ENCODE peak calls at places on chromosome 18, in five cellular contexts. One of them, this sample, is unnamed.

GRCh38 chr18:33424266-33424946 is 16.1 kb downstream of the CCDC178 start:
- DNase-seq in Peyer's patch: no peak
- DNase-seq in neural crest cell: no peak
- DNase-seq in sigmoid colon: no peak
- DNase-seq in HFFc6: no peak
- DNase-seq in this sample: no peak

GRCh38 chr18:59006461-59007067 is 133.1 kb upstream of the SEC11C start:
- DNase-seq in Peyer's patch: no peak
- DNase-seq in neural crest cell: no peak
- DNase-seq in sigmoid colon: no peak
- DNase-seq in HFFc6: peak
- DNase-seq in this sample: no peak

GRCh38 chr18:33316146-33316587 is 124.4 kb downstream of the CCDC178 start:
- DNase-seq in Peyer's patch: no peak
- DNase-seq in neural crest cell: no peak
- DNase-seq in sigmoid colon: no peak
- DNase-seq in HFFc6: no peak
- DNase-seq in this sample: no peak

GRCh38 chr18:57051586-57052044 is 95.3 kb upstream of the BOD1L2 start:
- DNase-seq in Peyer's patch: no peak
- DNase-seq in neural crest cell: no peak
- DNase-seq in sigmoid colon: no peak
- DNase-seq in HFFc6: no peak
- DNase-seq in this sample: peak

GRCh38 chr18:2515408-2515807 is 55.9 kb downstream of the METTL4 start:
- DNase-seq in Peyer's patch: no peak
- DNase-seq in neural crest cell: no peak
- DNase-seq in sigmoid colon: no peak
- DNase-seq in HFFc6: peak
- DNase-seq in this sample: no peak

GRCh38 chr18:63834471-63835113 is 52.9 kb upstream of the SERPINB2 start:
- DNase-seq in Peyer's patch: no peak
- DNase-seq in neural crest cell: no peak
- DNase-seq in sigmoid colon: no peak
- DNase-seq in HFFc6: peak
- DNase-seq in this sample: no peak

GRCh38 chr18:44725300-44726096 is 44.8 kb downstream of the SETBP1 start:
- DNase-seq in Peyer's patch: peak
- DNase-seq in neural crest cell: no peak
- DNase-seq in sigmoid colon: peak
- DNase-seq in HFFc6: peak
- DNase-seq in this sample: no peak

GRCh38 chr18:39681061-39681460 is 2115.5 kb upstream of the CELF4 start:
- DNase-seq in Peyer's patch: no peak
- DNase-seq in neural crest cell: no peak
- DNase-seq in sigmoid colon: no peak
- DNase-seq in HFFc6: no peak
- DNase-seq in this sample: no peak

GRCh38 chr18:34002130-34002529 is 222.6 kb downstream of the NOL4 start:
- DNase-seq in Peyer's patch: no peak
- DNase-seq in neural crest cell: no peak
- DNase-seq in sigmoid colon: no peak
- DNase-seq in HFFc6: no peak
- DNase-seq in this sample: no peak

GRCh38 chr18:3898866-3899613 is 449.1 kb downstream of the TGIF1 start:
- DNase-seq in Peyer's patch: no peak
- DNase-seq in neural crest cell: no peak
- DNase-seq in sigmoid colon: no peak
- DNase-seq in HFFc6: no peak
- DNase-seq in this sample: no peak

GRCh38 chr18:32624182-32624723 is 148.6 kb downstream of the KLHL14 start:
- DNase-seq in Peyer's patch: no peak
- DNase-seq in neural crest cell: no peak
- DNase-seq in sigmoid colon: no peak
- DNase-seq in HFFc6: no peak
- DNase-seq in this sample: no peak

GRCh38 chr18:51194604-51195003 is 2.9 kb downstream of the MEX3C start:
- DNase-seq in Peyer's patch: no peak
- DNase-seq in neural crest cell: no peak
- DNase-seq in sigmoid colon: no peak
- DNase-seq in HFFc6: no peak
- DNase-seq in this sample: no peak

GRCh38 chr18:43590182-43590903 is 313.1 kb upstream of the SYT4 start:
- DNase-seq in Peyer's patch: no peak
- DNase-seq in neural crest cell: no peak
- DNase-seq in sigmoid colon: no peak
- DNase-seq in HFFc6: no peak
- DNase-seq in this sample: no peak

GRCh38 chr18:2135309-2135708 is 436.0 kb downstream of the METTL4 start:
- DNase-seq in Peyer's patch: no peak
- DNase-seq in neural crest cell: no peak
- DNase-seq in sigmoid colon: no peak
- DNase-seq in HFFc6: no peak
- DNase-seq in this sample: no peak

GRCh38 chr18:40553029-40553428 is 1402.0 kb upstream of the PIK3C3 start:
- DNase-seq in Peyer's patch: no peak
- DNase-seq in neural crest cell: no peak
- DNase-seq in sigmoid colon: no peak
- DNase-seq in HFFc6: no peak
- DNase-seq in this sample: no peak

GRCh38 chr18:42222557-42222956 is 267.5 kb downstream of the PIK3C3 start:
- DNase-seq in Peyer's patch: no peak
- DNase-seq in neural crest cell: no peak
- DNase-seq in sigmoid colon: no peak
- DNase-seq in HFFc6: no peak
- DNase-seq in this sample: no peak

GRCh38 chr18:53798516-53798915 is 426.0 kb downstream of the MBD2 start:
- DNase-seq in Peyer's patch: no peak
- DNase-seq in neural crest cell: no peak
- DNase-seq in sigmoid colon: no peak
- DNase-seq in HFFc6: no peak
- DNase-seq in this sample: no peak

GRCh38 chr18:46939337-46939963 is 22.0 kb downstream of the KATNAL2 start:
- DNase-seq in Peyer's patch: no peak
- DNase-seq in neural crest cell: no peak
- DNase-seq in sigmoid colon: no peak
- DNase-seq in HFFc6: peak
- DNase-seq in this sample: no peak

GRCh38 chr18:46336278-46337205 is 232.4 kb downstream of the HAUS1 start:
- DNase-seq in Peyer's patch: no peak
- DNase-seq in neural crest cell: no peak
- DNase-seq in sigmoid colon: peak
- DNase-seq in HFFc6: no peak
- DNase-seq in this sample: no peak

GRCh38 chr18:27378396-27379094 is 193.4 kb upstream of the CHST9 start:
- DNase-seq in Peyer's patch: no peak
- DNase-seq in neural crest cell: no peak
- DNase-seq in sigmoid colon: no peak
- DNase-seq in HFFc6: no peak
- DNase-seq in this sample: no peak

GRCh38 chr18:59502222-59502898 is 143.3 kb upstream of the LMAN1 start:
- DNase-seq in Peyer's patch: no peak
- DNase-seq in neural crest cell: no peak
- DNase-seq in sigmoid colon: peak
- DNase-seq in HFFc6: peak
- DNase-seq in this sample: no peak

GRCh38 chr18:54700580-54700979 is 109.5 kb downstream of the DYNAP start:
- DNase-seq in Peyer's patch: no peak
- DNase-seq in neural crest cell: no peak
- DNase-seq in sigmoid colon: no peak
- DNase-seq in HFFc6: no peak
- DNase-seq in this sample: no peak

GRCh38 chr18:41973989-41974388 is 19.0 kb downstream of the PIK3C3 start:
- DNase-seq in Peyer's patch: no peak
- DNase-seq in neural crest cell: no peak
- DNase-seq in sigmoid colon: no peak
- DNase-seq in HFFc6: no peak
- DNase-seq in this sample: no peak

GRCh38 chr18:3889803-3890202 is 439.8 kb downstream of the TGIF1 start:
- DNase-seq in Peyer's patch: no peak
- DNase-seq in neural crest cell: no peak
- DNase-seq in sigmoid colon: no peak
- DNase-seq in HFFc6: peak
- DNase-seq in this sample: no peak

GRCh38 chr18:46868171-46868921 is 49.0 kb downstream of the PIAS2 start:
- DNase-seq in Peyer's patch: no peak
- DNase-seq in neural crest cell: no peak
- DNase-seq in sigmoid colon: no peak
- DNase-seq in HFFc6: no peak
- DNase-seq in this sample: no peak

GRCh38 chr18:33116376-33116775 is 324.1 kb downstream of the CCDC178 start:
- DNase-seq in Peyer's patch: no peak
- DNase-seq in neural crest cell: no peak
- DNase-seq in sigmoid colon: no peak
- DNase-seq in HFFc6: no peak
- DNase-seq in this sample: no peak

GRCh38 chr18:74242451-74243096 is 49.2 kb downstream of the CYB5A start:
- DNase-seq in Peyer's patch: no peak
- DNase-seq in neural crest cell: no peak
- DNase-seq in sigmoid colon: no peak
- DNase-seq in HFFc6: no peak
- DNase-seq in this sample: no peak

GRCh38 chr18:68234115-68234514 is 480.8 kb downstream of the TMX3 start:
- DNase-seq in Peyer's patch: no peak
- DNase-seq in neural crest cell: no peak
- DNase-seq in sigmoid colon: no peak
- DNase-seq in HFFc6: no peak
- DNase-seq in this sample: no peak

GRCh38 chr18:41449612-41450011 is 505.4 kb upstream of the PIK3C3 start:
- DNase-seq in Peyer's patch: no peak
- DNase-seq in neural crest cell: no peak
- DNase-seq in sigmoid colon: no peak
- DNase-seq in HFFc6: no peak
- DNase-seq in this sample: no peak

GRCh38 chr18:1173593-1173992 is 268.9 kb downstream of the ADCYAP1 start:
- DNase-seq in Peyer's patch: no peak
- DNase-seq in neural crest cell: no peak
- DNase-seq in sigmoid colon: no peak
- DNase-seq in HFFc6: no peak
- DNase-seq in this sample: no peak

GRCh38 chr18:33372442-33372841 is 68.1 kb downstream of the CCDC178 start:
- DNase-seq in Peyer's patch: no peak
- DNase-seq in neural crest cell: no peak
- DNase-seq in sigmoid colon: no peak
- DNase-seq in HFFc6: no peak
- DNase-seq in this sample: no peak

GRCh38 chr18:54736981-54737380 is 91.3 kb upstream of the RAB27B start:
- DNase-seq in Peyer's patch: no peak
- DNase-seq in neural crest cell: no peak
- DNase-seq in sigmoid colon: no peak
- DNase-seq in HFFc6: no peak
- DNase-seq in this sample: no peak

GRCh38 chr18:46297124-46297523 is 192.9 kb downstream of the HAUS1 start:
- DNase-seq in Peyer's patch: no peak
- DNase-seq in neural crest cell: no peak
- DNase-seq in sigmoid colon: no peak
- DNase-seq in HFFc6: no peak
- DNase-seq in this sample: no peak

GRCh38 chr18:31821452-31822171 is 60.9 kb upstream of the SLC25A52 start:
- DNase-seq in Peyer's patch: no peak
- DNase-seq in neural crest cell: no peak
- DNase-seq in sigmoid colon: no peak
- DNase-seq in HFFc6: no peak
- DNase-seq in this sample: no peak

GRCh38 chr18:2656237-2657042 is 914 bp downstream of the SMCHD1 start:
- DNase-seq in Peyer's patch: peak
- DNase-seq in neural crest cell: no peak
- DNase-seq in sigmoid colon: peak
- DNase-seq in HFFc6: peak
- DNase-seq in this sample: peak

DNA sequence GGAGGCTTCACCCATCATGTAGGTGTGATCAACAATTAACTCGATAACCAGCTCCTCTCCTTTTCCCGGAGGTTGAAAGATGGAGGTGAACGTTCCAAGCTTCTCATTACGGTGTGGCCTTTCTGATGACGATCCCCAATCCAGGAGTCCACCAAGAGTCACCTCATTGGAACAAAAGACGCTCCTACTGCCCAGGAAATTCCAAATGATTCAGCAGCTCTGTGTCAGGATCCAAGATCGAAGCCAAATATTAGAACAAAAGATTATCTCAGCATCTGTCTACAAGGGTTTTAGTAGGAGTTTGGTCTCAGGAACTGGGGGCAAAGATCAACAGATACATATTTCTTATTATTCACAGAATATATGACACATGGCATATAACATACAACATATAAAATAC is 161.1 kb upstream of the RAB12 start:
- DNase-seq in Peyer's patch: no peak
- DNase-seq in neural crest cell: no peak
- DNase-seq in sigmoid colon: no peak
- DNase-seq in HFFc6: no peak
- DNase-seq in this sample: no peak
- TF ChIP-seq CTCF in Peyer's patch: no peak
- TF ChIP-seq CTCF in neural crest cell: no peak
- TF ChIP-seq CTCF in sigmoid colon: no peak
- TF ChIP-seq CTCF in HFFc6: no peak
- TF ChIP-seq CTCF in this sample: no peak

GRCh38 chr18:76167440-76167839 is 327.6 kb downstream of the ZNF516 start:
- DNase-seq in Peyer's patch: no peak
- DNase-seq in neural crest cell: no peak
- DNase-seq in sigmoid colon: no peak
- DNase-seq in HFFc6: no peak
- DNase-seq in this sample: no peak

GRCh38 chr18:76168206-76168605 is 326.8 kb downstream of the ZNF516 start:
- DNase-seq in Peyer's patch: no peak
- DNase-seq in neural crest cell: no peak
- DNase-seq in sigmoid colon: no peak
- DNase-seq in HFFc6: no peak
- DNase-seq in this sample: no peak

DNA sequence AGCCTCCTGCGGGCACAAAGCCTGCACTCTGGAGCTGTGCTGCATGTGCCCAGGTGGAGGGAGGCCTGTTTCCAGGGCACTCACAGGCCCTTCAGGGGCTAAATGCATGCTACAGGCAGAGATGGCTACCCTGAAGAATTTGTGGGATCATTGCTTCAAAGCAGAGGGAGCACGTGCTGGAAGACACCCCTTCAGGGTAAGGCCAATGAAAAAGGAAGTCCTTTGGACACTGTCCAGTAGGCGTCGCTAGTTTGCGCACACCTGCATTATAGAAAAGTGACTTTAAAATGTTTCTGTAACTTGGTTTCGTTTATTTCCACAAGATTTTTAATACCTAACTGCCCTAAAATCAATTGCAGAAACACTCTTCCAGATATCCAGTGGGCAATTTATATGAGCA is 325.3 kb downstream of the ZNF516 start:
- DNase-seq in Peyer's patch: no peak
- DNase-seq in neural crest cell: no peak
- DNase-seq in sigmoid colon: no peak
- DNase-seq in HFFc6: no peak
- DNase-seq in this sample: no peak
- TF ChIP-seq CTCF in Peyer's patch: no peak
- TF ChIP-seq CTCF in neural crest cell: no peak
- TF ChIP-seq CTCF in sigmoid colon: no peak
- TF ChIP-seq CTCF in HFFc6: no peak
- TF ChIP-seq CTCF in this sample: no peak

GRCh38 chr18:79928563-79928960 is 22.9 kb downstream of the SLC66A2 start:
- DNase-seq in Peyer's patch: no peak
- DNase-seq in neural crest cell: no peak
- DNase-seq in sigmoid colon: peak
- DNase-seq in HFFc6: no peak
- DNase-seq in this sample: no peak
- TF ChIP-seq CTCF in Peyer's patch: no peak
- TF ChIP-seq CTCF in neural crest cell: no peak
- TF ChIP-seq CTCF in sigmoid colon: no peak
- TF ChIP-seq CTCF in HFFc6: no peak
- TF ChIP-seq CTCF in this sample: no peak

GRCh38 chr18:36316246-36316645 is 18.7 kb downstream of the FHOD3 start:
- DNase-seq in Peyer's patch: no peak
- DNase-seq in neural crest cell: no peak
- DNase-seq in sigmoid colon: no peak
- DNase-seq in HFFc6: no peak
- DNase-seq in this sample: no peak
- TF ChIP-seq CTCF in Peyer's patch: no peak
- TF ChIP-seq CTCF in neural crest cell: no peak
- TF ChIP-seq CTCF in sigmoid colon: no peak
- TF ChIP-seq CTCF in HFFc6: no peak
- TF ChIP-seq CTCF in this sample: no peak

This sample was measured in GM13977.